ENCODE peak calls at places on chromosomes 5 and 9, in six cellular contexts. C is heart right ventricle, A is B cell, P is Panc1, K is RWPE1, N is mesothelial cell of epicardium. S is an unnamed sample.

GRCh38 chr5:138466900-138467710 is 1.8 kb downstream of the EGR1 start:
- DNase-seq in P (no peak), N (no peak), A (peak), C (no peak), K (no peak), S (no peak)

GRCh38 chr9:136247551-136247916 is 1.9 kb upstream of the QSOX2 start:
- DNase-seq in P (no peak), K (no peak), C (no peak), N (no peak), A (no peak), S (no peak)

GRCh38 chr9:32426278-32426939 is 42.0 kb downstream of the ACO1 start:
- DNase-seq in P (no peak), N (no peak), K (no peak), A (no peak), C (no peak), S (no peak)

GRCh38 chr5:14415516-14416074 is 166.0 kb upstream of the OTULINL start:
- DNase-seq in A (no peak), N (no peak), C (no peak), K (no peak), P (no peak), S (no peak)

GRCh38 chr5:131373265-131373664 is 109.4 kb downstream of the CDC42SE2 start:
- DNase-seq in A (no peak), K (no peak), P (no peak), N (no peak), C (no peak), S (no peak)

GRCh38 chr5:103256178-103256577 is 2.4 kb upstream of the MACIR start:
- DNase-seq in K (no peak), N (no peak), P (no peak), A (no peak), C (no peak), S (no peak)

GRCh38 chr9:116074658-116075057 is 78.9 kb upstream of the PAPPA start:
- DNase-seq in K (peak), P (no peak), A (no peak), C (no peak), N (no peak), S (no peak)

GRCh38 chr5:136028782-136029742 is at the start of gene TGFBI:
- DNase-seq in C (peak), K (peak), N (peak), A (peak), P (no peak), S (peak)

GRCh38 chr9:128244443-128245226 is 31.2 kb downstream of the GOLGA2 start:
- DNase-seq in C (peak), P (no peak), K (no peak), A (peak), N (peak), S (no peak)

GRCh38 chr9:137606734-137607138 is 1.2 kb downstream of the ARRDC1 start:
- DNase-seq in A (no peak), N (no peak), P (no peak), K (no peak), C (no peak), S (no peak)

GRCh38 chr9:17021379-17021970 is 113.4 kb upstream of the CNTLN start:
- DNase-seq in K (no peak), N (no peak), P (no peak), C (no peak), A (no peak), S (no peak)

GRCh38 chr5:179265529-179266290 is 79.6 kb downstream of the ADAMTS2 start:
- DNase-seq in A (no peak), C (peak), N (peak), K (peak), P (no peak), S (no peak)

GRCh38 chr9:128420060-128420650 is 502 bp upstream of the CERCAM start:
- DNase-seq in P (no peak), K (peak), C (peak), A (peak), N (peak), S (peak)

GRCh38 chr9:89522261-89522978 is 24.5 kb upstream of the SEMA4D start:
- DNase-seq in P (no peak), K (no peak), N (no peak), C (no peak), A (peak), S (peak)

GRCh38 chr9:2281031-2281802 is 266.1 kb downstream of the SMARCA2 start:
- DNase-seq in P (no peak), A (no peak), C (no peak), K (peak), N (peak), S (no peak)

GRCh38 chr5:146082798-146083197 is 22.6 kb downstream of the PLAC8L1 start:
- DNase-seq in K (no peak), N (no peak), A (no peak), C (no peak), P (no peak), S (no peak)

GRCh38 chr9:2506310-2506709 is 115.3 kb upstream of the VLDLR start:
- DNase-seq in P (no peak), A (no peak), K (no peak), C (no peak), N (no peak), S (no peak)

GRCh38 chr5:181223041-181223728 is at the start of gene TRIM41:
- DNase-seq in P (peak), K (peak), N (peak), A (peak), C (peak), S (peak)

GRCh38 chr9:82147798-82148440 is 159.3 kb downstream of the SPATA31D1 start:
- DNase-seq in K (no peak), P (no peak), A (no peak), C (no peak), N (no peak), S (no peak)

GRCh38 chr9:77018058-77019009 is 1.1 kb upstream of the FOXB2 start:
- DNase-seq in A (no peak), P (no peak), C (no peak), N (peak), K (no peak), S (no peak)

GRCh38 chr5:179158556-179158955 is 98.4 kb downstream of the ZNF354C start:
- DNase-seq in C (no peak), N (no peak), A (no peak), K (no peak), P (no peak), S (no peak)

GRCh38 chr5:54902817-54903473 is 82.4 kb downstream of the ESM1 start:
- DNase-seq in P (no peak), A (peak), K (no peak), N (no peak), C (no peak), S (no peak)

GRCh38 chr9:88716636-88717035 is 181.7 kb downstream of the NXNL2 start:
- DNase-seq in A (no peak), N (no peak), P (no peak), C (no peak), K (no peak), S (no peak)

GRCh38 chr9:99013550-99013949 is 69.8 kb downstream of the COL15A1 start:
- DNase-seq in N (no peak), P (no peak), C (no peak), K (no peak), A (no peak), S (no peak)

GRCh38 chr5:83342475-83342874 is 129.1 kb upstream of the VCAN start:
- DNase-seq in C (no peak), N (no peak), P (no peak), A (no peak), K (no peak), S (no peak)

GRCh38 chr5:105968961-105969360 is 1701.8 kb downstream of the EFNA5 start:
- DNase-seq in P (no peak), K (no peak), C (no peak), A (no peak), N (no peak), S (no peak)

GRCh38 chr9:127140181-127140580 is 17.7 kb upstream of the ANGPTL2 start:
- DNase-seq in A (no peak), C (no peak), N (no peak), K (no peak), P (no peak), S (no peak)

GRCh38 chr9:35940474-35941467 is 17.2 kb downstream of the OR2S2 start:
- DNase-seq in A (no peak), P (no peak), N (no peak), K (no peak), C (no peak), S (no peak)

GRCh38 chr9:94056442-94056974 is 27.8 kb upstream of the PTPDC1 start:
- DNase-seq in C (no peak), N (no peak), K (peak), A (no peak), P (no peak), S (no peak)

GRCh38 chr5:58407042-58407709 is 52.7 kb downstream of the PLK2 start:
- DNase-seq in A (no peak), N (no peak), K (peak), C (no peak), P (peak), S (no peak)

GRCh38 chr5:137753227-137753985 is 757 bp downstream of the HNRNPA0 start:
- DNase-seq in A (peak), K (no peak), C (peak), N (peak), P (no peak), S (peak)

GRCh38 chr5:129459485-129460120 is 495 bp upstream of the ADAMTS19 start:
- DNase-seq in K (no peak), N (peak), A (no peak), C (peak), P (no peak), S (no peak)

GRCh38 chr5:90967443-90967842 is 408.8 kb downstream of the ADGRV1 start:
- DNase-seq in C (no peak), A (no peak), N (no peak), P (no peak), K (no peak), S (no peak)

GRCh38 chr9:124454791-124455443 is 4.7 kb downstream of the ADGRD2 start:
- DNase-seq in P (no peak), K (no peak), C (no peak), A (no peak), N (no peak), S (no peak)

GRCh38 chr5:60649288-60649917 is 50.6 kb downstream of the DEPDC1B start:
- DNase-seq in C (no peak), P (peak), A (peak), N (no peak), K (peak), S (no peak)

GRCh38 chr9:18122156-18122555 is 351.8 kb upstream of the ADAMTSL1 start:
- DNase-seq in N (no peak), P (no peak), C (no peak), K (no peak), A (no peak), S (no peak)

GRCh38 chr5:14353661-14354474 is 210.7 kb downstream of the TRIO start:
- DNase-seq in C (no peak), A (no peak), P (no peak), K (no peak), N (no peak), S (no peak)

GRCh38 chr5:64229163-64229774 is 63.6 kb downstream of the RNF180 start:
- DNase-seq in C (no peak), A (peak), P (no peak), K (peak), N (no peak), S (no peak)

GRCh38 chr5:148734518-148734917 is 80.2 kb upstream of the HTR4 start:
- DNase-seq in K (no peak), A (no peak), P (no peak), C (no peak), N (no peak), S (no peak)
- TF ChIP-seq CTCF in K (no peak), A (no peak), P (no peak), C (no peak), N (no peak), S (no peak)

DNA sequence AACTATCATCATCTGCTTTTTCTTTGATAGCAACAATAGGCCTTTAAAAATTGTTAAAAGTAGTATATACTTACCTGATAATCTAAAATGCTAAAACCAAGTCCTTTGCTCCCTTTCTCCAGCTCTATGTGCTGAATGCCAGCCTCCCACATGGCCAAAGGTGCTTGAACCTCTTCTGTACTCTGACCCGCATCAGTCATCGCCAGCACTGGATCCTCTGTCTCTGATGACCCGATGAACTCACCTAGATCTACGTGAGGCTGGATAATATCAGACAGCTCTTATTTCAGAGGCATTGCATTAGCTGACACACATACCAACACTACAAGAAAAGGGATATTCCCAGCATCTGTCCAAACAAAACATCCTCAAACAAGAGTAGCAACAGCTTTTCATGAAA is 89.5 kb downstream of the MPDZ start:
- DNase-seq in N (no peak), A (no peak), C (no peak), P (no peak), K (no peak), S (no peak)
- TF ChIP-seq CTCF in N (no peak), A (no peak), C (no peak), P (no peak), K (no peak), S (no peak)

DNA sequence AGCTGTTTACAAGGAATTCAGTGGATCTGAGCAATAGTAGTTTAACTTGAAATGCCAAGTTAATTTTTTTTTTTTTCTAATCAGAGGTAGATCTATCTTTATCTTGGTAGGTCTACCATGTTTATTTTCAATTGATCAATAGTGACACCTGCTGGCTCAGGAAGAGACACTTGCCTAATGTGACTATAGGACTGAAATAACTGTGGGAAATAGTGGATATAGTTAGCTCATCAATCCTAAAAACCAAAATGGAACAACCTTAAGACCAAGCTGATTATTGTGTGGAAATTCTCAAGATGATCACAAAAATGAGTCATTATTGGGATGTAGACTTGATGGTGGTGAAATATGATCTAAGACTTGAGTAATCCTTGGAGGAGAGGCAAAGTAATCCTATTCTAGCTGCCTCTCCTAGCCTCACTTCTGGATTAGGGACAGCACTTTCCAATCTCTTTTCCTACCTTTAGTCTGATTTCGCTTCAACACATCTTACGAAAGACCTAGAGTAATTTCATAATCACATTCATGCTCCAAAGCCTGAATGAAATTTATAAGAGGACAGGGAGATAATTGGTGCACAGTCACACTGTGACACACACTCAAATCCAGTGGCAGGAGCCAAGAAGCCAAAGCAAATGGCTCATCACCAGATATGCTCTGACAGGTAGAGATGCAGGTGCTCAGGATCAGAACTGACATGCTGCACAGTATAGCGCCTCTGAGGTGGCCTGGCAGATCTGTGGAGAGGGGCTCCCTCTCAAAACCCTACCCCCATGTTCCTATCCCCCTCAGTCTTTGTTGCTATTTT is 156.3 kb downstream of the HMHB1 start:
- DNase-seq in K (peak), N (no peak), P (peak), C (no peak), A (peak), S (no peak)
- TF ChIP-seq CTCF in K (peak), N (no peak), P (peak), C (no peak), A (no peak), S (no peak)

GRCh38 chr5:7897014-7897600 is 28.2 kb downstream of the MTRR start:
- DNase-seq in C (no peak), N (no peak), A (peak), P (no peak), K (no peak), S (no peak)
- TF ChIP-seq CTCF in C (no peak), N (peak), A (peak), P (peak), K (peak), S (no peak)

DNA sequence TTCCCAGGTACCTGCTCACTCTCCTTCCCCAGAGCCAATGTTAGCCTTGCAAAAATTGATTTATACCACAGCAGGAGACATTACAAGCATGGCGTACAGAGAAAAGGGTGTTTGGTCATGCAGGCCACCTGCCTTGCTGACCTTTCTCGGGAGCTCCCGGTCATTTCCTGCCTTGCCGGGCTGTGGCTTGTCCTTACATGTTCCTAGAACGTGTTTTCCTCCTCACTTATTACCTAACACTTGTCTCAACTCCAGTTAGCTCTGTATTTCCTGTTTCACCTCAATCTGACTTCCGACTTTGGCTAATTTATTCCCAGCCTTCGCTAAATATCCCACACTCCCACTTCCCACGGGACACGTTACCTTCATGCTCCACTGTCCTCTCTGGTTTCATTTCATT is 282.5 kb downstream of the ICE1 start:
- DNase-seq in C (no peak), A (no peak), K (peak), N (no peak), P (no peak), S (no peak)
- TF ChIP-seq CTCF in C (no peak), A (no peak), K (no peak), N (no peak), P (no peak), S (no peak)

GRCh38 chr5:27220752-27221151 is 182.4 kb upstream of the CDH9 start:
- DNase-seq in C (no peak), A (no peak), N (no peak), K (no peak), P (no peak), S (no peak)
- TF ChIP-seq CTCF in C (no peak), A (no peak), N (no peak), K (no peak), P (no peak), S (no peak)

GRCh38 chr9:120863833-120864232 is 13.2 kb downstream of the PHF19 start:
- DNase-seq in C (no peak), A (no peak), N (no peak), P (no peak), K (no peak), S (no peak)
- TF ChIP-seq CTCF in C (no peak), A (no peak), N (no peak), P (no peak), K (no peak), S (no peak)

DNA sequence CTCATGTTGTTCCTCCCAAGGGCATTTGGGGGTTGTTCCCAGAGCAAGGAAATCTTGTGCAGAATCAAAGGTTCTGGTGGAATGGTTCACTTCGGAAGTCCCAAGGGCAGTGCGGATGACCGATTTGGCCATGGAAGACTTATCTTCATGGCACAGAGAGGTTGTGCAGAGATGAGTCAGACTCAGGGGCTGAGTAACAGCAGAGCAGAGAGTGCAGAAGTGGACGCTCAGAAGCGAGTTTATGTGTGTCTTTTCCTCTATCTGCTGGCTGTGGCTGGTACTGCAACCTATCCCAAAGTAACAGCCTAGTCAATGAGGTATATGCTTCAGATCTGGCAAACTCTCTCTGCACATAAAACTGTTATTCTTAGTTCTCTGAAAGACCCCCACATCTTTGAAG is 118.1 kb downstream of the DPYSL3 start:
- DNase-seq in C (peak), N (no peak), P (peak), K (peak), A (no peak), S (no peak)
- TF ChIP-seq CTCF in C (no peak), N (peak), P (peak), K (peak), A (no peak), S (no peak)

DNA sequence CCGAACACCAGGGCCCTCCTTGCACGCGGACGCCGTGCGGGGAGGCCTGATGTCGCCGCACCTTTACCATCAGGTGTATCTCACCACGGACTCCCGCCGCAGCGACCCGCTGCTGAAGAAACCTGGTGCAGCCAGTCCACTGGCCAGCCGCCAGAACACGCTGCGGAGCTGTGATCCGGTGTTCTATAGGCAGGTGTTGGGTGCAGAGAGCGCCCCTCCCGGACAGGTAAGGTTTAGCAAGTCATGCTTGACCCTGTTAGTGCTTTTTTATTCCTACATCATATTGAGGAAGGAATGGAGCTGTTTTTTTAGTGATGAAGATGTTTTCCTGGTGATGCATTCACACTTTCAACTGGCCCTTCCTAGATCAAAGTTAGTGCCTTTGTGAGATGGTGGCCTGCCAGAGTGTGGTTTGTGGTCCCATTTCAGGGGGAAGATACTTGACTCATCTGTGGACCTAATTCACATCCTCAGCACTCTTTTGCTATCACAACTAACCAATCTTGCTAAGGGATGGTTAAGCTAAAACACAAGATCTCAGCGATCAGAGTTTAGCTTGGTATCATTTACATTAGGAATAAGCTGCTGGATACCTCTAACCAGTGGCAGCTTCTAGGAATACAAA is 2.7 kb downstream of the PCDHGC3 start:
- DNase-seq in P (no peak), K (peak), A (no peak), N (no peak), C (no peak), S (no peak)
- TF ChIP-seq CTCF in P (no peak), K (no peak), A (no peak), N (peak), C (no peak), S (no peak)